ENCODE peak calls at places on chromosomes 7 and 10, in six cellular contexts. Z is NAMALWA; M is stimulated activated CD4-positive, alpha-beta T cell treated with anti-CD3 and anti-CD28 coated beads, Interleukin-15, amount 100 ng/mL, for 1 hour; F is Panc1; N is T follicular helper cell; O is H54. U is an unnamed sample.

GRCh38 chr10:74021248-74022055 is 23.5 kb downstream of the VCL start:
- DNase-seq in Z (no peak), M (no peak), F (no peak), N (no peak), O (no peak), U (no peak)

GRCh38 chr10:61452655-61453641 is at the start of gene TMEM26:
- DNase-seq in Z (no peak), M (no peak), F (no peak), N (no peak), O (no peak), U (no peak)

GRCh38 chr10:52318822-52319464 is 4.9 kb downstream of the DKK1 start:
- DNase-seq in Z (no peak), M (no peak), F (peak), N (no peak), O (no peak), U (no peak)

GRCh38 chr7:36781011-36781738 is 56.9 kb upstream of the AOAH start:
- DNase-seq in Z (no peak), M (no peak), F (no peak), N (peak), O (no peak), U (peak)

GRCh38 chr7:47795631-47796030 is 152.6 kb downstream of the PKD1L1 start:
- DNase-seq in Z (no peak), M (no peak), F (no peak), N (no peak), O (no peak), U (no peak)

GRCh38 chr10:133187906-133188681 is 28.1 kb downstream of the KNDC1 start:
- DNase-seq in Z (no peak), M (no peak), F (no peak), N (no peak), O (no peak), U (no peak)

GRCh38 chr10:24889636-24890035 is 62.8 kb downstream of the PRTFDC1 start:
- DNase-seq in Z (no peak), M (no peak), F (no peak), N (no peak), O (no peak), U (no peak)

GRCh38 chr7:137757146-137757925 is 89.4 kb downstream of the DGKI start:
- DNase-seq in Z (no peak), M (no peak), F (no peak), N (no peak), O (no peak), U (no peak)

GRCh38 chr10:90930971-90931841 is 10.3 kb upstream of the ANKRD1 start:
- DNase-seq in Z (no peak), M (no peak), F (no peak), N (no peak), O (peak), U (no peak)

GRCh38 chr7:115356139-115356746 is 434.3 kb downstream of the MDFIC start:
- DNase-seq in Z (peak), M (no peak), F (no peak), N (no peak), O (no peak), U (no peak)

GRCh38 chr7:151278949-151279348 is 30.5 kb upstream of the SMARCD3 start:
- DNase-seq in Z (no peak), M (no peak), F (no peak), N (no peak), O (no peak), U (no peak)

U was measured in T-helper 22 cell.